ENCODE peak calls at places on chromosomes 3 and 15, in nine cellular contexts. P is hepatocyte; V is cardiac muscle cell; S is caudate nucleus; G is dorsolateral prefrontal cortex; R is endothelial cell of umbilical vein; X is sigmoid colon; L is CD4-positive, alpha-beta T cell; D is IMR-90. Z is an unnamed sample.

GRCh38 chr3:65951836-65952505 is 86.7 kb downstream of the MAGI1 start:
- DNase-seq in P (no peak), V (no peak), S (no peak), G (no peak), R (peak), X (no peak), L (no peak), D (peak), Z (no peak)

GRCh38 chr3:52099006-52099405 is 42.6 kb upstream of the DUSP7 start:
- DNase-seq in P (peak), V (no peak), S (no peak), G (no peak), R (no peak), X (peak), L (no peak), D (no peak), Z (no peak)

GRCh38 chr15:74960995-74961588 is 4.5 kb upstream of the RPP25 start:
- DNase-seq in P (no peak), V (no peak), S (no peak), G (no peak), R (no peak), X (no peak), L (no peak), D (peak), Z (no peak)

GRCh38 chr3:169026543-169027181 is 636.9 kb downstream of the MECOM start:
- DNase-seq in P (no peak), V (peak), S (no peak), G (no peak), R (peak), X (no peak), L (no peak), D (peak), Z (no peak)

GRCh38 chr15:39239562-39239961 is 341.3 kb upstream of the THBS1 start:
- DNase-seq in P (no peak), V (no peak), S (no peak), G (no peak), R (no peak), X (no peak), L (no peak), D (peak), Z (no peak)

GRCh38 chr3:71319771-71320170 is 263.8 kb downstream of the FOXP1 start:
- DNase-seq in P (no peak), V (no peak), S (no peak), G (no peak), R (no peak), X (no peak), L (no peak), D (no peak), Z (no peak)

GRCh38 chr3:10855871-10856662 is 40.0 kb downstream of the SLC6A11 start:
- DNase-seq in P (no peak), V (no peak), S (no peak), G (no peak), R (no peak), X (no peak), L (no peak), D (no peak), Z (no peak)

GRCh38 chr3:147008886-147009285 is 397.5 kb downstream of the ZIC4 start:
- DNase-seq in P (no peak), V (no peak), S (no peak), G (no peak), R (peak), X (no peak), L (no peak), D (no peak), Z (no peak)

GRCh38 chr3:59480486-59480995 is 430.7 kb upstream of the CFAP20DC start:
- DNase-seq in P (no peak), V (peak), S (no peak), G (no peak), R (no peak), X (no peak), L (no peak), D (peak), Z (no peak)

GRCh38 chr3:81249540-81250029 is 511.9 kb downstream of the GBE1 start:
- DNase-seq in P (peak), V (peak), S (no peak), G (no peak), R (peak), X (no peak), L (no peak), D (peak), Z (no peak)

GRCh38 chr3:123123716-123124616 is 57.1 kb downstream of the PDIA5 start:
- DNase-seq in P (no peak), V (no peak), S (no peak), G (no peak), R (no peak), X (no peak), L (no peak), D (no peak), Z (no peak)

GRCh38 chr3:134363381-134363755 is 10.9 kb downstream of the AMOTL2 start:
- DNase-seq in P (no peak), V (no peak), S (no peak), G (no peak), R (peak), X (peak), L (no peak), D (no peak), Z (no peak)

GRCh38 chr15:101200181-101200580 is 51.7 kb downstream of the CHSY1 start:
- DNase-seq in P (no peak), V (no peak), S (no peak), G (no peak), R (no peak), X (no peak), L (no peak), D (no peak), Z (no peak)

GRCh38 chr15:85298941-85299340 is 81.5 kb upstream of the AKAP13 start:
- DNase-seq in P (no peak), V (no peak), S (no peak), G (no peak), R (no peak), X (no peak), L (no peak), D (no peak), Z (no peak)

GRCh38 chr3:177498037-177498857 is 301.0 kb upstream of the TBL1XR1 start:
- DNase-seq in P (peak), V (peak), S (no peak), G (no peak), R (peak), X (no peak), L (no peak), D (peak), Z (no peak)

GRCh38 chr3:48919215-48920138 is 835 bp downstream of the ARIH2 start:
- DNase-seq in P (peak), V (peak), S (no peak), G (no peak), R (peak), X (no peak), L (peak), D (peak), Z (no peak)

GRCh38 chr3:31882431-31882830 is 98.6 kb downstream of the OSBPL10 start:
- DNase-seq in P (no peak), V (no peak), S (no peak), G (no peak), R (no peak), X (no peak), L (no peak), D (no peak), Z (no peak)

GRCh38 chr15:101637038-101637437 is 15.1 kb downstream of the TM2D3 start:
- DNase-seq in P (no peak), V (no peak), S (no peak), G (no peak), R (no peak), X (no peak), L (no peak), D (no peak), Z (no peak)

GRCh38 chr15:41894251-41894790 is 468 bp upstream of the SPTBN5 start:
- DNase-seq in P (no peak), V (no peak), S (no peak), G (no peak), R (no peak), X (no peak), L (no peak), D (no peak), Z (no peak)

GRCh38 chr3:41679412-41679811 is 282.5 kb downstream of the ULK4 start:
- DNase-seq in P (no peak), V (no peak), S (no peak), G (no peak), R (no peak), X (no peak), L (no peak), D (peak), Z (no peak)

GRCh38 chr15:69265347-69265955 is 33.3 kb upstream of the PAQR5 start:
- DNase-seq in P (peak), V (peak), S (no peak), G (no peak), R (peak), X (no peak), L (no peak), D (peak), Z (no peak)

GRCh38 chr3:126259411-126260391 is 79.3 kb upstream of the ALDH1L1 start:
- DNase-seq in P (peak), V (peak), S (no peak), G (peak), R (peak), X (peak), L (no peak), D (peak), Z (peak)

GRCh38 chr3:4270726-4271125 is 32.4 kb upstream of the SETMAR start:
- DNase-seq in P (no peak), V (no peak), S (no peak), G (no peak), R (no peak), X (no peak), L (no peak), D (no peak), Z (no peak)

GRCh38 chr3:124995460-124995994 is 60.3 kb downstream of the HEG1 start:
- DNase-seq in P (peak), V (peak), S (no peak), G (peak), R (peak), X (peak), L (peak), D (peak), Z (peak)

GRCh38 chr3:134722899-134723484 is 72.1 kb upstream of the EPHB1 start:
- DNase-seq in P (no peak), V (no peak), S (no peak), G (no peak), R (no peak), X (no peak), L (no peak), D (no peak), Z (no peak)

GRCh38 chr3:120569224-120569915 is 26.8 kb upstream of the NDUFB4 start:
- DNase-seq in P (no peak), V (no peak), S (no peak), G (no peak), R (no peak), X (no peak), L (no peak), D (peak), Z (no peak)

GRCh38 chr3:44184319-44184953 is 57.2 kb upstream of the TOPAZ1 start:
- DNase-seq in P (no peak), V (no peak), S (no peak), G (peak), R (no peak), X (no peak), L (no peak), D (no peak), Z (no peak)

GRCh38 chr3:128485283-128486156 is 7.5 kb downstream of the GATA2 start:
- DNase-seq in P (no peak), V (no peak), S (no peak), G (no peak), R (no peak), X (no peak), L (no peak), D (no peak), Z (no peak)
- H3K27ac ChIP-seq in P (no peak), V (no peak), S (no peak), G (no peak), R (peak), X (no peak), L (no peak), D (peak), Z (no peak)

DNA sequence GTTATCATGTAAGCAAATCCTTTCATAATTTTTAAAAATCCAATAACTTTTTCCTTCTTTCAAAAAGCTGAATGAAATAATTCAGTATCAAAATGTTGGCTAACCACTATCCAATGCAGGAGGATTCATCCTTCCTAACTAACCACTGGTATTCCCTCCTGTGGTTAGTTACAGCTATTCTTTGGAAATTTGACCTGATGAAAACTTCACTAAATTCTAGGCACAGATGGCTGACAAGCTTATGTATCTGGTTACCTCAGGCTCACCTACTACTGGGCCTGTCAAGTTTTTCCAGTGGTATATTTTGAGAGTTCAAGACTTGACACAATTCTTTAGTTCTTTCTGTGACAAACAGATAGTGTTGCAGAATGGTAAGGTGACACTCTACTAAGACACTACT is 15.9 kb downstream of the NPTN start:
- DNase-seq in P (no peak), V (no peak), S (no peak), G (no peak), R (no peak), X (no peak), L (no peak), D (no peak), Z (no peak)
- H3K27ac ChIP-seq in P (no peak), V (peak), S (no peak), G (no peak), R (no peak), X (no peak), L (no peak), D (no peak), Z (no peak)

GRCh38 chr3:170974872-170975271 is 51.6 kb downstream of the SLC2A2 start:
- DNase-seq in P (no peak), V (no peak), S (no peak), G (no peak), R (no peak), X (no peak), L (no peak), D (no peak), Z (no peak)
- H3K27ac ChIP-seq in P (no peak), V (no peak), S (no peak), G (no peak), R (no peak), X (no peak), L (no peak), D (no peak), Z (no peak)

GRCh38 chr15:71230303-71230702 is 115.0 kb downstream of the THSD4 start:
- DNase-seq in P (no peak), V (no peak), S (no peak), G (no peak), R (no peak), X (no peak), L (no peak), D (no peak), Z (no peak)

GRCh38 chr15:71232411-71232810 is 117.1 kb downstream of the THSD4 start:
- DNase-seq in P (no peak), V (no peak), S (no peak), G (no peak), R (no peak), X (no peak), L (no peak), D (peak), Z (no peak)

GRCh38 chr15:71231678-71232224 is 116.5 kb downstream of the THSD4 start:
- DNase-seq in P (peak), V (no peak), S (no peak), G (no peak), R (no peak), X (no peak), L (no peak), D (no peak), Z (no peak)

GRCh38 chr15:71226536-71227455 is 111.5 kb downstream of the THSD4 start:
- DNase-seq in P (no peak), V (no peak), S (no peak), G (no peak), R (no peak), X (no peak), L (no peak), D (no peak), Z (no peak)

DNA sequence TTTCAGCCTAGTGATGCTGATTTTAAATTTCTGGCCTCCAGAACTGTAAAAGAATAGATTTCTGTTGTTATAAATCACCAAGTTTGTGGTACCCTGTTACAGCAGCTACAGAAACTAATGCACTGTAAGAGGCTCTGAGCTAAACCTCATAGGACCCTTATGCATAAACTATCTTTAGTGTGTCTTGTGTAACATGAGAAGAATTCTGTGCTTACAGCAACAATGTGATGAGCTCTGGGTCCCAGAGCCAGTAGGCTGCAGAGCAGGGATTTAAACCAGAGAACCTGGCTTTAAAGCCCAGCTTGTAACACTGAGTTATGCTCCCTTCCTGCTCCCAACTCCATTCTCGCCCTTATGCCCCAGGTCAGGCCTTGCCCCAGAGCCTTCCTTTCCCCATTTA is 113.1 kb downstream of the THSD4 start:
- DNase-seq in P (no peak), V (no peak), S (no peak), G (no peak), R (no peak), X (no peak), L (no peak), D (peak), Z (no peak)
- H3K27ac ChIP-seq in P (no peak), V (no peak), S (no peak), G (no peak), R (no peak), X (no peak), L (no peak), D (peak), Z (no peak)

GRCh38 chr3:105614288-105615030 is 247.8 kb downstream of the ALCAM start:
- DNase-seq in P (peak), V (peak), S (no peak), G (no peak), R (no peak), X (no peak), L (no peak), D (peak), Z (no peak)
- H3K27ac ChIP-seq in P (no peak), V (no peak), S (no peak), G (no peak), R (no peak), X (no peak), L (no peak), D (no peak), Z (no peak)

DNA sequence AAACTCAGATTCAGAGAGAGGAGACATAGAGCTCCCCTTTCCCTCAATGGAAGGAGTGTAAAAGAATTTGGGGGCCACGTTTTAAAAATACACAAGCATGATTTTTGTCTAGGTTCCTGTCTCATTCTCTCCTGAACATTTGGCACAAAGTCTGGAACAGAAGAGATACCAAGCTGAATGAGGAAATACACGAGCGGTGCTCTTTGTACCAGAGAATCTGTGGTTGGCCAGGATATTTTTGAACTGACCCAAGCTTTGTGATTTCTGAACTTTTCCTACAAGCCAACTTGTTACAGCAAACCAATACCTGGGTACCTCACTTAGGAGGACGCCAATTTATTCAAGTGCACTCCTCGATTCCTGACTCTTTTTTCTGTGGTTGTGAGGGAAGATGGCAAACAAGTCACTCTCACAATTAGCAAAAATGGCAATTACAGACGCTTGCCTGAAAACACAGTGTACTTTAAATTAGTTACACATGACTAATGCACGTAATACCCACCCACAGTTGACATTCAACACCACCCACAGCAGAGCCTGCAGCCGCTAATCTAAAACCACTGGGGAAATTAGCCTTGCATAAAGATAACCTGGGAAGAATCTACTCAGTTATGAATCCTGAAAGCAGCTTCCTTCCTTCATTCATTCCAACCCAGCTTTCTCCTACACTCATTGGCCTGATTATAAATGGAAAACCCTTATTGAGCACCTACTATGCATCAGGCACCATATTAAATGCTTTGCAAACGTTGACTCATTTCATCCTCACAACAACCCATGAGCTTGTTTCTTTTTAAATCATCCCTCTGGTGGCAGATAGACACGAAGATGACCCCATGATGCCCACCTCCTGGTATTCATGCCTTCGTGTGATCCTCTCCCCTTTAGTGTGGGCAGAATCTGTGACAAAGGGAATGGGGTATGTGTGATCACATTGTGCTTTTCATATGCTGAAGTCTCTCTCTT is 293.5 kb downstream of the KBTBD8 start:
- DNase-seq in P (no peak), V (no peak), S (no peak), G (no peak), R (no peak), X (no peak), L (no peak), D (no peak), Z (no peak)
- H3K27ac ChIP-seq in P (no peak), V (no peak), S (no peak), G (peak), R (no peak), X (no peak), L (no peak), D (no peak), Z (no peak)

DNA sequence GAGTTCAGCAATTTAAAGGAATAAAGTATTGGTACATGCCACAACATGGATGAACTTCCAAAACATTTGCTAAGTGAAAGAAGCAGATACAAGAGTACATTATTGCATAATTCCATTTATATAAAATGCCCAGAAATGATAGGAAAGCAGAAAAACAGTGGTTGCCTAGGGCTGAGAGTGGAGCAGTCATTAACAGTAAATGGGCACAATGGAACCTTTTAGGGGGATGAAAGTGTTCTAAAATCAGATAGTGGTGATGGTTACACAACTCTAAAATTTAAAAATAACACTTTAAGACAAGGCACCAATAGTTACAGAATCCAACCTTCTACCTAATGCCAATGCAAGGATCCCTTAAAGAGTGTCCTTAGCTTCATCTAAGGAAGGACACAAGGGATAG is 34.6 kb downstream of the MSL2 start:
- DNase-seq in P (no peak), V (peak), S (no peak), G (no peak), R (no peak), X (no peak), L (no peak), D (no peak), Z (no peak)
- H3K27ac ChIP-seq in P (no peak), V (no peak), S (no peak), G (no peak), R (no peak), X (no peak), L (no peak), D (no peak), Z (no peak)

GRCh38 chr15:60004019-60004845 is at the start of gene FOXB1:
- DNase-seq in P (peak), V (no peak), S (no peak), G (no peak), R (no peak), X (no peak), L (peak), D (no peak), Z (no peak)
- H3K27ac ChIP-seq in P (no peak), V (no peak), S (no peak), G (no peak), R (no peak), X (no peak), L (no peak), D (no peak), Z (no peak)

GRCh38 chr15:40242216-40242599 is 3.3 kb downstream of the PAK6 start:
- DNase-seq in P (no peak), V (no peak), S (no peak), G (no peak), R (no peak), X (peak), L (no peak), D (no peak), Z (no peak)

GRCh38 chr15:40239671-40240618 is 1.1 kb downstream of the PAK6 start:
- DNase-seq in P (no peak), V (no peak), S (no peak), G (no peak), R (no peak), X (peak), L (no peak), D (no peak), Z (no peak)

GRCh38 chr15:40241305-40242215 is 2.7 kb downstream of the PAK6 start:
- DNase-seq in P (no peak), V (no peak), S (no peak), G (no peak), R (no peak), X (peak), L (no peak), D (no peak), Z (no peak)

GRCh38 chr15:40238927-40239591 is at the start of gene PAK6:
- DNase-seq in P (peak), V (peak), S (peak), G (peak), R (peak), X (peak), L (no peak), D (peak), Z (no peak)

GRCh38 chr15:40240619-40241304 is 1.9 kb downstream of the PAK6 start:
- DNase-seq in P (no peak), V (no peak), S (no peak), G (no peak), R (no peak), X (peak), L (no peak), D (no peak), Z (no peak)
- H3K27ac ChIP-seq in P (no peak), V (no peak), S (no peak), G (peak), R (no peak), X (no peak), L (no peak), D (no peak), Z (no peak)

Z was measured in substantia nigra.